ENCODE peak calls at places on chromosome 20, in ten cellular contexts. K is HCT116, F is A549, J is tibial nerve, I is lower leg skin, M is testis, X is body of pancreas, P is adrenal gland, T is erythroblast, W is IMR-90. S is an unnamed sample.

GRCh38 chr20:45735552-45735951 is 13.4 kb downstream of the SPINT4 start:
- DNase-seq in I (no peak), W (no peak), M (no peak), X (no peak), J (no peak), F (no peak), P (no peak), K (no peak), T (no peak), S (no peak)

GRCh38 chr20:41340327-41341055 is at the start of gene LPIN3:
- DNase-seq in W (peak), I (peak), P (peak), K (peak), J (peak), T (peak), F (peak), X (peak), M (peak), S (peak)

GRCh38 chr20:9977629-9978028 is 57.2 kb upstream of the ANKEF1 start:
- DNase-seq in T (no peak), F (no peak), X (no peak), K (peak), J (no peak), I (no peak), M (no peak), P (no peak), W (no peak), S (no peak)

GRCh38 chr20:18052856-18053255 is 4.9 kb downstream of the OVOL2 start:
- DNase-seq in I (no peak), J (no peak), X (no peak), M (no peak), T (no peak), F (no peak), W (no peak), K (no peak), P (no peak), S (no peak)

GRCh38 chr20:50394569-50394968 is 115.6 kb upstream of the PTPN1 start:
- DNase-seq in X (no peak), W (no peak), J (no peak), M (no peak), T (no peak), I (no peak), F (no peak), K (no peak), P (no peak), S (peak)

GRCh38 chr20:33945391-33946079 is 48.2 kb upstream of the RALY start:
- DNase-seq in F (no peak), W (peak), I (no peak), K (no peak), J (no peak), T (no peak), M (no peak), P (no peak), X (no peak), S (no peak)

GRCh38 chr20:52060794-52061714 is 130.5 kb downstream of the ZFP64 start:
- DNase-seq in T (no peak), K (peak), P (no peak), J (no peak), X (no peak), W (no peak), F (peak), M (peak), I (no peak), S (no peak)

GRCh38 chr20:44070139-44070900 is 116.7 kb downstream of the JPH2 start:
- DNase-seq in K (no peak), M (no peak), F (no peak), I (peak), W (no peak), X (no peak), T (no peak), J (no peak), P (no peak), S (no peak)

GRCh38 chr20:31835977-31836852 is 9.2 kb downstream of the FOXS1 start:
- DNase-seq in T (peak), P (peak), W (peak), X (peak), K (peak), J (peak), M (peak), I (peak), F (peak), S (no peak)

GRCh38 chr20:43755851-43756250 is 29.0 kb upstream of the GTSF1L start:
- DNase-seq in X (no peak), F (no peak), W (peak), T (no peak), M (no peak), I (no peak), J (no peak), P (no peak), K (no peak), S (no peak)

GRCh38 chr20:33733654-33734576 is 2.1 kb downstream of the ZNF341 start:
- DNase-seq in M (no peak), T (peak), J (no peak), I (no peak), F (peak), K (no peak), X (peak), P (peak), W (peak), S (peak)

GRCh38 chr20:8331740-8332412 is 199.8 kb downstream of the PLCB1 start:
- DNase-seq in J (no peak), K (no peak), M (no peak), P (peak), F (no peak), W (peak), X (peak), T (no peak), I (no peak), S (no peak)

GRCh38 chr20:42688576-42688975 is 501.1 kb downstream of the PTPRT start:
- DNase-seq in P (no peak), F (no peak), I (no peak), X (peak), W (no peak), K (no peak), J (no peak), T (no peak), M (no peak), S (no peak)

GRCh38 chr20:1185781-1186334 is 1.1 kb upstream of the TMEM74B start:
- DNase-seq in T (peak), M (peak), P (peak), W (peak), F (peak), X (peak), I (no peak), K (peak), J (no peak), S (no peak)

GRCh38 chr20:1469925-1470571 is 3.4 kb upstream of the NSFL1C start:
- DNase-seq in M (peak), T (peak), I (peak), W (peak), J (peak), K (peak), F (peak), P (peak), X (peak), S (peak)

GRCh38 chr20:14925286-14925685 is 587.9 kb upstream of the FLRT3 start:
- DNase-seq in X (no peak), J (no peak), T (no peak), W (no peak), F (no peak), K (no peak), I (no peak), P (no peak), M (no peak), S (no peak)

GRCh38 chr20:2327620-2328555 is 32.1 kb downstream of the TGM3 start:
- DNase-seq in K (no peak), J (no peak), I (no peak), X (no peak), W (no peak), T (no peak), F (no peak), P (no peak), M (no peak), S (no peak)

GRCh38 chr20:46361386-46361785 is 45.0 kb downstream of the ELMO2 start:
- DNase-seq in X (no peak), F (no peak), W (no peak), M (no peak), J (no peak), T (no peak), P (no peak), I (peak), K (no peak), S (no peak)

GRCh38 chr20:23142162-23143050 is 56.3 kb upstream of the CD93 start:
- DNase-seq in M (no peak), T (no peak), F (no peak), P (no peak), W (no peak), I (no peak), X (no peak), K (no peak), J (no peak), S (no peak)

GRCh38 chr20:821083-822065 is 12.1 kb upstream of the FAM110A start:
- DNase-seq in W (no peak), J (no peak), X (no peak), I (peak), F (no peak), M (peak), T (no peak), P (no peak), K (no peak), S (no peak)

GRCh38 chr20:34615477-34615876 is 57.0 kb downstream of the MAP1LC3A start:
- DNase-seq in I (no peak), M (no peak), F (no peak), T (no peak), X (no peak), J (no peak), W (peak), P (no peak), K (no peak), S (no peak)

GRCh38 chr20:22791432-22791831 is 207.1 kb upstream of the FOXA2 start:
- DNase-seq in M (no peak), P (no peak), K (no peak), X (no peak), T (no peak), F (no peak), W (no peak), I (peak), J (no peak), S (no peak)

GRCh38 chr20:9958693-9959092 is 76.1 kb upstream of the ANKEF1 start:
- DNase-seq in T (no peak), K (no peak), F (no peak), W (no peak), P (no peak), J (no peak), X (no peak), M (no peak), I (no peak), S (no peak)

GRCh38 chr20:3603108-3603507 is 60.1 kb downstream of the GFRA4 start:
- DNase-seq in J (no peak), M (no peak), T (no peak), I (no peak), W (no peak), F (no peak), X (no peak), P (no peak), K (no peak), S (no peak)

GRCh38 chr20:22974354-22974753 is 60.8 kb upstream of the SSTR4 start:
- DNase-seq in M (no peak), K (peak), F (no peak), P (no peak), W (no peak), J (no peak), T (peak), X (peak), I (no peak), S (no peak)

GRCh38 chr20:3209023-3209945 is at the start of gene ITPA:
- DNase-seq in I (peak), K (no peak), W (peak), J (no peak), T (peak), X (peak), F (peak), P (peak), M (peak), S (peak)

GRCh38 chr20:50815162-50815989 is 20.5 kb downstream of the BCAS4 start:
- DNase-seq in K (no peak), T (no peak), I (no peak), X (no peak), W (peak), F (no peak), P (no peak), J (no peak), M (no peak), S (no peak)

GRCh38 chr20:10790013-10790412 is 116.2 kb upstream of the JAG1 start:
- DNase-seq in J (no peak), T (no peak), K (no peak), F (no peak), W (no peak), I (no peak), P (no peak), M (no peak), X (peak), S (no peak)

GRCh38 chr20:38377039-38377715 is 30.9 kb downstream of the LBP start:
- DNase-seq in P (no peak), I (no peak), X (no peak), M (no peak), F (no peak), J (no peak), T (no peak), K (no peak), W (no peak), S (no peak)

GRCh38 chr20:45153147-45153546 is 21.6 kb upstream of the PI3 start:
- DNase-seq in X (peak), M (no peak), J (no peak), I (no peak), F (no peak), P (no peak), T (no peak), W (no peak), K (no peak), S (no peak)

GRCh38 chr20:22810030-22810429 is 225.1 kb upstream of the SSTR4 start:
- DNase-seq in P (no peak), X (no peak), I (peak), W (no peak), K (no peak), T (no peak), F (no peak), J (no peak), M (no peak), S (no peak)

GRCh38 chr20:25276533-25277050 is 28.7 kb downstream of the PYGB start:
- DNase-seq in W (no peak), K (no peak), X (peak), M (peak), T (no peak), F (no peak), J (peak), P (peak), I (peak), S (peak)

GRCh38 chr20:41408131-41408789 is 41.6 kb upstream of the EMILIN3 start:
- DNase-seq in T (no peak), X (no peak), P (no peak), M (no peak), W (no peak), I (no peak), K (no peak), F (no peak), J (no peak), S (no peak)

GRCh38 chr20:19451591-19452295 is 239.3 kb downstream of the SLC24A3 start:
- DNase-seq in X (no peak), T (peak), F (no peak), I (peak), J (no peak), M (no peak), W (no peak), P (no peak), K (no peak), S (no peak)

GRCh38 chr20:34709836-34710567 is 5.9 kb downstream of the TP53INP2 start:
- DNase-seq in T (peak), J (peak), F (peak), P (no peak), X (peak), I (peak), K (peak), W (peak), M (peak), S (peak)

GRCh38 chr20:12358006-12358654 is 440.4 kb downstream of the BTBD3 start:
- DNase-seq in K (no peak), W (no peak), F (no peak), I (no peak), M (peak), X (no peak), J (no peak), T (no peak), P (no peak), S (no peak)

GRCh38 chr20:35200255-35200654 is 26.2 kb upstream of the MMP24 start:
- DNase-seq in F (no peak), X (no peak), T (no peak), P (no peak), I (no peak), W (peak), J (no peak), M (no peak), K (no peak), S (no peak)

DNA sequence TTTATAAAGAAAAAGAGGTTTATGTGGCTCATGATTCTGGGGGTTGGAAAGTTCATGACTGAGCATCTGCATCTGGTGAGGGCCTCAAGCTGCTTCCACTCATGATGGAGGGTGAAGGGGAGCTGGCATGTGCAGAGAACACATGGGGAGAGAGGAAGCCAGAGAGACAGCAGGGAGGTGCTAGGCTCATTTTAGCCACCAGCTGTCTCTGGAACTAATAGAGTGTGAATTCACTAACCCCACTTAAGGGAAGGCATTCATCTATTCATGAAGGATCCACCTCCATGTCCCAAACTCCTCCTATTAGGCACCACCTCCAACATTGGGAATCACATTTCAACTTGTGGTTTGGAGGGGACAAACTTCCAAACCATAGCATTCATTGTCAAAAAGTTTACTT is 137.3 kb upstream of the PMEPA1 start:
- DNase-seq in I (no peak), W (no peak), K (no peak), J (no peak), P (no peak), X (no peak), M (no peak), T (no peak), F (no peak), S (no peak)
- TF ChIP-seq POLR2A in I (no peak), W (no peak), K (no peak), J (no peak), P (no peak), X (no peak), M (no peak), T (no peak), F (no peak), S (no peak)

DNA sequence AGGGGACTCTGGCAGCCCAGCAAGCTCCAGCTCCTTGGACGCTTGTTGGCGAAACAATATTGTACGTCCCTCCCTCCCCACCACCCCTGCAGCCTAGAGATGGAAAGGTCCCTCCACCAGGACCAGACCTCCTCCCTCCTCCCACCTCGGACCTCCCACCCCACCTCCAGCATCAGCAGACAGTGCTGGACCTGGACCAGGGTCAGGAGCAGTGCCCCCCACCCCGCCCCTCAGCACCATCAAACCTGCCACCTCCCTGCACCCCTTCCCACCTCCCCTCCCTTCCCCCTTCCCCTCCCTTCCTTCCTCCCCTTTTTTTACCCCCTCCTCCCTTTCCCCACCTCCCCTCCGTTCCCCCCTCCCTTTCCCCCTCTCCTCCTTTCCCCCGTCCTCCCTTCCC is 98.4 kb downstream of the TAF4 start:
- DNase-seq in J (no peak), F (no peak), K (no peak), M (no peak), I (peak), P (no peak), W (no peak), X (no peak), T (no peak), S (peak)
- TF ChIP-seq POLR2A in J (no peak), F (no peak), K (no peak), M (no peak), I (no peak), P (no peak), W (no peak), X (no peak), T (no peak), S (no peak)

GRCh38 chr20:55777641-55778040 is 227.7 kb downstream of the CBLN4 start:
- DNase-seq in M (no peak), W (no peak), X (no peak), F (no peak), K (no peak), I (no peak), P (no peak), T (no peak), J (no peak), S (no peak)

GRCh38 chr20:55774628-55775027 is 230.7 kb downstream of the CBLN4 start:
- DNase-seq in J (no peak), K (no peak), F (no peak), W (no peak), T (no peak), P (no peak), X (no peak), M (no peak), I (no peak), S (no peak)
- TF ChIP-seq POLR2A in J (no peak), K (no peak), F (no peak), W (no peak), T (no peak), P (no peak), X (no peak), M (no peak), I (no peak), S (no peak)

DNA sequence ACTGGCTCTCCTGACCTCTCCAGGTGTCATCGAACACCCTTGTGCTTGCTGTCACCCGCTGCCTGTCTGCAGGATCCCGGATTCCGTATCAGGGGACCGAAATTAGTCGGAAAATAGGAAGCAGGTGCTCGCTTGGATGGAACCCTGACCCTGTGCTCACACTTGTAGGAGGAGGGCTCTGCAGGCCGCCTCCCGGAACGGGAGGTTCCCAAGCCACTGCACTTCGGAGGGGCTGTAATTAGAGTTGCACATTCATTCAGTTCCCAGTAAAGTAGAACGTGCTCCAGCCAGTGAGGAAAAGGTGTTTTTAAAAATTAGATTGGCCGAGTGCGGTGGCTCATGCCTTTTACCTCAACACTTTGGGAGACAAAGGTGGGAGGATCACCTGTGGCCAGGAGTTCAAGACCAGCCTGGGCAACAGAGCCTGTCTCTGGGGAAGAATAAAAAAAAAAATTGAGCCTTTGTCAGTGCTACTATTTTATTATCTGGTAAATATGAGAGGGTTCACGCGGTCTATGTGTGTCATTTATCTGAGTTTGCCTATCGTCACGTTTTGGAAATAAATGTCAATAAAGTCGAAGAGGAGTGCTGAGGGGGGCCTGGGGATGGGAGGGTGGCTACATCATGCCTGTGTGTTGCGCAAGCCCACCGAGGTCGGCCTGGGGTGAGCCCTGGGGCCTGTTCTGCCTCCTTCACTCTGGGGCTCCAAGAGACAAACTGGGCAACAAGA is 1.5 kb upstream of the GMEB2 start:
- DNase-seq in J (no peak), K (peak), I (no peak), X (peak), F (peak), P (peak), M (peak), W (peak), T (peak), S (peak)
- TF ChIP-seq POLR2A in J (no peak), K (peak), I (no peak), X (peak), F (peak), P (peak), M (no peak), W (no peak), T (peak), S (no peak)

DNA sequence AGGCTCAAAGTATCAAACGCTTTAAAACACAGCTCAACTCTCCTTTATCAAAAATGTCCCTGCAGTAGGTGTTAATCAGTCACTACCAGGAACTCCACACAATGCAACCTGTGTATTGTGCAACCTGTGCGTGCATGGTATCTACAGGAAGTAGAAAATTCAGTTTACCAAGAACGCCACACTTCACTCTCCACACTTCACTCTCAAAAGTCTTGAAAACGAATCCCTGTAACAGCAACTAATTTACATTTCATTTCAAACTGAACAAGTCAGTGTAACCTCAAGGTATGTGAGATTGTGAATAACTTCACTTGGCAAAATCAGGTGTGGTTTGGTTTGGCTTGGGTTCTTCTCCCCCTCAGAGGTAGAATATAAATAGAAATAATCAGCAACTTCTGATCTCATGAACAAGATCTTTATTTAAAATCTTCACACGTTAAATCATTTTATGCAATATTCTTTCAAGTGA is 1.6 kb downstream of the RALGAPA2 start:
- DNase-seq in J (no peak), W (no peak), I (no peak), P (no peak), M (no peak), X (peak), T (peak), K (no peak), F (no peak), S (no peak)
- TF ChIP-seq POLR2A in J (no peak), W (no peak), I (no peak), P (no peak), M (no peak), X (peak), T (no peak), K (no peak), F (no peak), S (no peak)